ENCODE peak calls at places on chromosome 15, in four cellular contexts. T, F, Y and V are unnamed samples.
A peak's percentile ranks its signal among the peaks of the same experiment; 100 is the strongest.

GRCh38 chr15:28012231-28012630 is 86.9 kb downstream of the OCA2 start:
- DNase-seq in T (no peak), F (no peak), Y (no peak), V (no peak)

GRCh38 chr15:99873451-99873850 is 140.2 kb upstream of the LYSMD4 start:
- DNase-seq in Y (no peak), T (no peak), F (no peak), V (no peak)

GRCh38 chr15:42239528-42240245 is 31.6 kb upstream of the VPS39 start:
- DNase-seq in F (no peak), T (no peak), Y (no peak), V (no peak)

GRCh38 chr15:56325186-56325585 is 40.0 kb upstream of the TEX9 start:
- DNase-seq in F (no peak), T (no peak), Y (no peak), V (no peak)

GRCh38 chr15:68684476-68684875 is 105.7 kb downstream of the CORO2B start:
- DNase-seq in F (no peak), Y (no peak), T (no peak), V (no peak)

GRCh38 chr15:40190591-40190990 is 29.7 kb downstream of the BUB1B start:
- DNase-seq in Y (no peak), F (no peak), T (peak; percentile 3), V (no peak)

GRCh38 chr15:26690778-26691177 is 82.1 kb downstream of the GABRB3 start:
- DNase-seq in F (no peak), T (no peak), Y (no peak), V (peak; percentile 66)

GRCh38 chr15:73373221-73373620 is 4.5 kb upstream of the HCN4 start:
- DNase-seq in F (no peak), Y (no peak), T (no peak), V (no peak)

GRCh38 chr15:93213281-93213680 is 124.3 kb upstream of the RGMA start:
- DNase-seq in F (no peak), Y (no peak), T (no peak), V (no peak)

GRCh38 chr15:64703632-64703959 is 71.8 kb downstream of the RBPMS2 start:
- DNase-seq in T (no peak), Y (no peak), F (no peak), V (no peak)

GRCh38 chr15:69652906-69653305 is 200.3 kb downstream of the RPLP1 start:
- DNase-seq in T (no peak), F (no peak), Y (peak; percentile 14), V (no peak)

GRCh38 chr15:79989682-79990081 is 18.7 kb upstream of the BCL2A1 start:
- DNase-seq in Y (no peak), T (no peak), F (no peak), V (no peak)

GRCh38 chr15:80480909-80481308 is 76.7 kb downstream of the ARNT2 start:
- DNase-seq in T (no peak), Y (peak; percentile 44), F (peak; percentile 76), V (no peak)

GRCh38 chr15:64224508-64224907 is 61.7 kb upstream of the PPIB start:
- DNase-seq in F (peak; percentile 35), Y (no peak), T (no peak), V (no peak)

GRCh38 chr15:67914537-67915373 is 74.9 kb upstream of the RNU6-1 start:
- DNase-seq in F (peak; percentile 74), T (no peak), Y (peak; percentile 35), V (peak; percentile 71)

GRCh38 chr15:25541228-25541627 is 102.4 kb upstream of the UBE3A start:
- DNase-seq in F (no peak), T (no peak), Y (no peak), V (no peak)

GRCh38 chr15:92803852-92804609 is 96.1 kb upstream of the CHD2 start:
- DNase-seq in Y (no peak), F (peak; percentile 66), T (peak; percentile 100), V (no peak)

GRCh38 chr15:101066501-101067408 is 147.6 kb downstream of the LRRK1 start:
- DNase-seq in F (no peak), T (no peak), Y (no peak), V (no peak)

GRCh38 chr15:90201944-90202375 is 830 bp downstream of the SEMA4B start:
- DNase-seq in F (no peak), T (no peak), Y (no peak), V (peak; percentile 55)

GRCh38 chr15:83288381-83288801 is 3.9 kb upstream of the BNC1 start:
- DNase-seq in T (no peak), F (no peak), Y (peak; percentile 62), V (no peak)

GRCh38 chr15:49424954-49425353 is 1.9 kb downstream of the FGF7 start:
- DNase-seq in Y (no peak), T (no peak), F (no peak), V (no peak)

GRCh38 chr15:92049290-92050008 is 195.9 kb downstream of the SLCO3A1 start:
- DNase-seq in F (no peak), T (no peak), Y (no peak), V (peak; percentile 21)

GRCh38 chr15:90829942-90830440 is 38.4 kb upstream of the FURIN start:
- DNase-seq in T (no peak), Y (no peak), F (no peak), V (no peak)

GRCh38 chr15:57537951-57538506 is 53.7 kb upstream of the MYZAP start:
- DNase-seq in F (no peak), T (no peak), Y (no peak), V (no peak)

GRCh38 chr15:78739996-78740903 is 71.0 kb downstream of the ADAMTS7 start:
- DNase-seq in T (no peak), F (no peak), Y (peak; percentile 91), V (peak; percentile 84)

GRCh38 chr15:65791335-65792129 is 561 bp downstream of the DENND4A start:
- DNase-seq in F (peak; percentile 76), Y (peak; percentile 61), T (no peak), V (peak; percentile 81)

GRCh38 chr15:69783211-69783610 is 314.5 kb downstream of the TLE3 start:
- DNase-seq in Y (no peak), F (no peak), T (no peak), V (no peak)

GRCh38 chr15:31465083-31465955 is 138.7 kb downstream of the KLF13 start:
- DNase-seq in Y (peak; percentile 19), F (no peak), T (peak; percentile 82), V (no peak)

GRCh38 chr15:25802285-25802830 is 60.8 kb downstream of the ATP10A start:
- DNase-seq in F (no peak), Y (no peak), T (no peak), V (no peak)

GRCh38 chr15:26759991-26760390 is 12.9 kb downstream of the GABRB3 start:
- DNase-seq in T (no peak), Y (no peak), F (no peak), V (no peak)

GRCh38 chr15:63041402-63041977 is 1.1 kb upstream of the TPM1 start:
- DNase-seq in Y (no peak), T (no peak), F (no peak), V (peak; percentile 31)
- H3K27ac ChIP-seq in Y (no peak overlapping the region), T (peak overlapping the region; percentile 45), F (peak overlapping the region; percentile 6), V (no peak overlapping the region)

DNA sequence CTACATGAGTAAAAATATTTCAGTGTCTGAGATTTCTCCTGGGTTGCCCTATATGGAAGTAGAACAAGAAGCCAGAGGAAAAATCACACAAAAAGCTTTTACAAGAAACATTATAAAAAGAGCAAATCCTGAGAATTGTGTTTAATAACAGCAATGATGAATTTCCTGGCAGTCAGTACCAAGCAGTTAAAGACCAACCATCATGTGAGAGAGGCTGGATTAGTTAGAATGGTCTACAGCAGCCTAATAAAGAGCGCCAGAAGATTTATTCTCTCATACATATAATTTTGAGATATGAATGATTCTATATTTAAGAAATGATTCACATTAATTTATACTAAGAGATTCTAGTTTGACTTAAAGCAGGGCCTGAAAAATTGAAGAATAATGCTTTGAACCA is 59.8 kb upstream of the DPH6 start:
- DNase-seq in T (no peak), Y (no peak), F (no peak), V (no peak)
- H3K27ac ChIP-seq in T (no peak overlapping the region), Y (no peak overlapping the region), F (no peak overlapping the region), V (no peak overlapping the region)

DNA sequence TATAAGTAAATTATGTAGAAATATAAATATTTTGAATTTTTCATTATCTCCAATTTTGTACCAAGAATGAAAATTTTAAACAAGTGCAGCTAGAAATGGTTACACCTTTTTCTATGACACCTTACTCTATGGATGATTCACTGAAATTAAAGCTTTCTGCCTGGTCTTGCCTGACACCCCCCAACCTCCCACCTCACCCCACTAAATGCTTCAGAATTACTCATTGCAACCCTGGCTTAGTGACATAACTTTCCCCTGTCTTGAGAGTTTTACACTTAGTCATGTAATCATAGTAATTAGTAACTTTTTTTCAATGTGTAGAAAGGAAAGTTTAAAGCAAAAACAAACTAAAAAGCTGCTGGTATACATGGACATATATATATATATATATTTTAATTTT is 42.0 kb upstream of the MEIS2 start:
- DNase-seq in T (no peak), Y (no peak), F (no peak), V (no peak)
- H3K27ac ChIP-seq in T (no peak overlapping the region), Y (no peak overlapping the region), F (no peak overlapping the region), V (no peak overlapping the region)

GRCh38 chr15:44596511-44597010 is 59.6 kb downstream of the EIF3J start:
- DNase-seq in F (no peak), T (no peak), Y (no peak), V (no peak)

GRCh38 chr15:44595656-44596510 is 58.9 kb downstream of the EIF3J start:
- DNase-seq in Y (no peak), F (no peak), T (no peak), V (no peak)

GRCh38 chr15:44595246-44595645 is 58.3 kb downstream of the EIF3J start:
- DNase-seq in Y (no peak), T (no peak), F (no peak), V (no peak)

GRCh38 chr15:44598892-44599291 is 61.9 kb downstream of the EIF3J start:
- DNase-seq in F (no peak), T (no peak), Y (no peak), V (no peak)

DNA sequence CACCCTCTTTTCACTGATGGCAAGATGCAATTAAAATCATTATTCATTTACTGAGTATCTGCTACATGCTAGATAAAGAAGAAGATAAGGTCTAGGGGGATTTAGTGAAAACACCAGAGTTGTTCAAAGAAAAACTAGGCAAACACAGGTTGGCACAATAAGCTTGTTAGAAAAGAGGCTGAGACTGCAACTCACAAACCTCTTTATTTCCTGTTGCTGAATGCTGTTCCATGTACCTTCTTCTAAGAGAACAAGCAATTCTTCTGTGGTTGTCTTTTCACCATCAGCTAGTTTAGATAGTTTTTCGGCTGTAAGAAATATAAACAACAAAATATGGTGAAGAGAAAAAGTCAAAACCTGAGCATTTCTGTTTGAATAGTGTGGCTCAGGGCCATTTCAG is 61.1 kb downstream of the EIF3J start:
- DNase-seq in F (no peak), Y (no peak), T (no peak), V (no peak)
- H3K27ac ChIP-seq in F (no peak overlapping the region), Y (no peak overlapping the region), T (no peak overlapping the region), V (no peak overlapping the region)

DNA sequence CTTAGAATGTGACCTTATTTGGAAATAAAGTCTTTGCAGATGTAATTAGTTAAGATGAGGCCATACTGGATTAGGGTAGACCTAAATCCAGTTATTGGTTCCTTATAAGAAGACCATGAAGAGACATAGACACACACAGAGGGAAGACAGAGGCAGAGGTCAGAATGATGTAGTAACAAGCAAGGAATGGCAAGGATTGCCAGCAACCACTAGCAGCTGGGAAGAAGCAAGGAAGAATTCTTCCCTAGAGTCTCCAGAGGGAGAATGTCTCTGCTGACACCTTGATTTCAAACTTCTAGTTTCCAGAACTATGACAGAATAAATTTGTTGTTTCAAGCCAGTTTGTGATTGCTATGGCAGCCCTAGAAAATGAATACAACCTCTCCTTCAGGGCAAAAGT is 116.7 kb downstream of the WDR76 start:
- DNase-seq in Y (no peak), F (no peak), T (no peak), V (no peak)
- H3K27ac ChIP-seq in Y (no peak overlapping the region), F (no peak overlapping the region), T (no peak overlapping the region), V (no peak overlapping the region)